ENCODE peak calls at places on chromosomes 16 and 17, in four cellular contexts. R is GM12878, Z is H1, K is K562. X is an unnamed sample.

GRCh38 chr17:28485049-28485448 is 11.6 kb downstream of the SLC13A2 start:
- DNase-seq in R (no peak), Z (no peak), K (no peak), X (no peak)

GRCh38 chr17:68539536-68540469 is 27.6 kb downstream of the PRKAR1A start:
- DNase-seq in R (no peak), Z (no peak), K (peak), X (no peak)

GRCh38 chr16:3698941-3699340 is 18.4 kb downstream of the TRAP1 start:
- DNase-seq in R (no peak), Z (no peak), K (no peak), X (no peak)

GRCh38 chr16:78729687-78730086 is 630.2 kb downstream of the WWOX start:
- DNase-seq in R (peak), Z (no peak), K (no peak), X (no peak)

GRCh38 chr16:79372504-79373184 is 227.9 kb downstream of the MAF start:
- DNase-seq in R (no peak), Z (no peak), K (no peak), X (no peak)

GRCh38 chr16:89965447-89966225 is 17.1 kb downstream of the DEF8 start:
- DNase-seq in R (no peak), Z (no peak), K (no peak), X (no peak)

GRCh38 chr17:79174193-79174765 is 99.7 kb downstream of the ENGASE start:
- DNase-seq in R (no peak), Z (no peak), K (no peak), X (no peak)

GRCh38 chr16:55542459-55543082 is 23.9 kb upstream of the CAPNS2 start:
- DNase-seq in R (no peak), Z (no peak), K (no peak), X (no peak)

GRCh38 chr17:81556175-81556691 is 4.1 kb upstream of the FAAP100 start:
- DNase-seq in R (no peak), Z (no peak), K (peak), X (no peak)

GRCh38 chr16:57479422-57480126 is 6.7 kb downstream of the DOK4 start:
- DNase-seq in R (no peak), Z (peak), K (peak), X (no peak)

GRCh38 chr16:56783332-56783731 is 53.4 kb downstream of the NUP93 start:
- DNase-seq in R (no peak), Z (no peak), K (no peak), X (no peak)

GRCh38 chr16:81436381-81436780 is 8.2 kb upstream of the CMIP start:
- DNase-seq in R (no peak), Z (no peak), K (no peak), X (no peak)

GRCh38 chr16:3655791-3656490 is 1.4 kb downstream of the DNASE1 start:
- DNase-seq in R (no peak), Z (no peak), K (no peak), X (no peak)

GRCh38 chr17:36529121-36529520 is 5.5 kb downstream of the MYO19 start:
- DNase-seq in R (no peak), Z (no peak), K (peak), X (no peak)

GRCh38 chr17:50661795-50662391 is 27.2 kb downstream of the ABCC3 start:
- DNase-seq in R (no peak), Z (no peak), K (peak), X (peak)

GRCh38 chr17:3912827-3913226 is 3.4 kb downstream of the P2RX1 start:
- DNase-seq in R (no peak), Z (no peak), K (no peak), X (no peak)

GRCh38 chr16:28549301-28549899 is 4.3 kb upstream of the SGF29 start:
- DNase-seq in R (no peak), Z (no peak), K (peak), X (peak)

GRCh38 chr16:9469512-9469911 is 378.1 kb downstream of the HAPSTR1 start:
- DNase-seq in R (no peak), Z (no peak), K (no peak), X (no peak)

GRCh38 chr17:63542942-63543821 is 7.1 kb upstream of the DCAF7 start:
- DNase-seq in R (no peak), Z (no peak), K (no peak), X (no peak)

DNA sequence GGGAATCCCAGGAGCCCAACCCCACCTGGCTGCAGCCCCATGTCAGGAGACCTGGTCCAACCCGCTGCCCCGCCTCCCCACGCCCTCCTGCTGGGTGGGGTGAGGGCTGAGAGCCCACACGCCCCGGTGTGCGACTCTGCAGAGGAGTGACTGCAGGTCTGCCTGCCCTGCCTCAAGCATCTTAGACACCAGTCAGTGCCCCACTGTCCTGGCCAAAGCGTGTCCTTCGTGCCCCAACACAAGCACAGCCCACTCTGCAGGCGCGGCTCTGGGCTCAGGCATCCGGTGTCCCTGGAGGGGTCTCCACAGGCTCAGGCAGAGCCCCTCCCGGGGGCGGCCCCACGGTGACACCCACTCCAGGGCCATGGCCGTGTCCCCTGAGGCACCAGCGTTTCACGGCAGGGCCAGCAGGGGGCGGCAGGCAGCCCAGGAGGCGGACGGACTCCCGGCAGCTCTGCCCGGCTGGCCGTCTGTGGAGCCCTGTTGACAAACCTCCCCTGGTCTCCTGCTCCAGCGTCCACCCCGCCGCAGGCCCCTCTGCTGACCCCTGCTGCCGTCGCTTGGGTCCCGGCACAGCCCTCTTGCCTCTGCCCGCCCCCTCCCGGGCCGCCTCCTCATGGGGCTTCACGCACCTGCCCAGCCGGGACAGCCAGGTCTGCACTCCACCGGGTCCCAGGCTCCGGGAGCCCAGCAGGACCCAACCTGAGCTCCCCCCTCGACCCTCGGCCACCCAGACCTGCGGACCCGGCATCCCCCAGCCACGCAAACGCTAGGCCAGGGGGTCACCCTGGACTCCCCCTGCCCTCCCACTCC is 8.6 kb upstream of the UBE2I start:
- DNase-seq in R (no peak), Z (no peak), K (peak), X (no peak)
- TF ChIP-seq EGR1 in R (no peak), Z (no peak), K (peak), X (no peak)

GRCh38 chr17:72465191-72466024 is 344.6 kb downstream of the SOX9 start:
- DNase-seq in R (peak), Z (no peak), K (no peak), X (peak)
- TF ChIP-seq EGR1 in R (no peak), Z (no peak), K (no peak), X (no peak)

GRCh38 chr17:73792994-73793393 is 148.7 kb upstream of the SDK2 start:
- DNase-seq in R (no peak), Z (no peak), K (no peak), X (no peak)

GRCh38 chr17:73787721-73788051 is 143.4 kb upstream of the SDK2 start:
- DNase-seq in R (no peak), Z (no peak), K (no peak), X (no peak)

GRCh38 chr17:73791644-73792043 is 147.4 kb upstream of the SDK2 start:
- DNase-seq in R (no peak), Z (no peak), K (no peak), X (no peak)

GRCh38 chr17:73794336-73794735 is 150.1 kb upstream of the SDK2 start:
- DNase-seq in R (no peak), Z (no peak), K (no peak), X (no peak)

DNA sequence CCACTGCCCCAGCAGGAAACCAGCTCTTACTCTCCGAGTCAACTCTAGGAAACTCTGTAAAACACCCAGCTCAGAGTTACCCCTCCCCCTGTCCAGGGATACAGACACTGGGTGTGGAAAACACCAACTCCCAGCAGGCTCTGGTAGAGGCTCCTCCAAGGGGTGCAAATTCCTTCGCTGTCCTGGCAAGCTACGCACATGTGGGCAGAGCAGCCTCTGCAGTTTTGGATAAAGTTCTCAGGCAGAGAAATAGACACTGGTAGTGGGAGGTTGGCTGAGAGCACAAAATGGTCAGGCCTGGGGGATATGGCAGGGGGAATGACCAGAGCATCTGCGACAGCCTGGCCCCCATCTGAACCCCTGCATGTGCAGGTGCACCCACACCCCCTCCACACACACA is 146.9 kb upstream of the SDK2 start:
- DNase-seq in R (no peak), Z (no peak), K (no peak), X (no peak)
- TF ChIP-seq EGR1 in R (no peak), Z (no peak), K (no peak), X (no peak)

DNA sequence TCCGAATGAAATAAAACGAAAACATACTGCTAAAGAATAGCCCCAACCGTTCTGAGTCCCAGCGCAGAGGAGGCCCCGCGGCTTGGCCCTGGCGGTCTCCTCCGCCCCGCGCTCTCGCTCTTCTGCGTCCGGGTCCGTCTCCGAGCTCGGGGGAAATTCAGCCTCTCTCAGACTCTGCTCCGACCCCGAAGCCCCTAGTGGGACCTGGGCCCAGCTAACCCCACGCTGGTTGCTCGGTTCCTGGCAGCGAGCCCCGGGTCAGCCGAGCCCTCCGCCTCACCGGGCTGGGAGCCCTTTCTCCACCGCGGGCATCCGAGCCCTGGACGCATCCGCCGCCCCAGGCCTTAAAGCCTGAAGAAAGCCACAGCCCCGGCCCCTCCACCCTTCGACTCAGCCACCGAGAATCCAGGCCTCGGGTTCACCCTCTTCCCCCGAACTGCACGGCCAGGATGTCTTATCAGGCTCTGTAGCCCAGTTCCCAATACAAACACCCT is 1.2 kb downstream of the TBX2 start:
- DNase-seq in R (no peak), Z (no peak), K (no peak), X (no peak)
- TF ChIP-seq EGR1 in R (no peak), Z (no peak), K (no peak), X (no peak)

DNA sequence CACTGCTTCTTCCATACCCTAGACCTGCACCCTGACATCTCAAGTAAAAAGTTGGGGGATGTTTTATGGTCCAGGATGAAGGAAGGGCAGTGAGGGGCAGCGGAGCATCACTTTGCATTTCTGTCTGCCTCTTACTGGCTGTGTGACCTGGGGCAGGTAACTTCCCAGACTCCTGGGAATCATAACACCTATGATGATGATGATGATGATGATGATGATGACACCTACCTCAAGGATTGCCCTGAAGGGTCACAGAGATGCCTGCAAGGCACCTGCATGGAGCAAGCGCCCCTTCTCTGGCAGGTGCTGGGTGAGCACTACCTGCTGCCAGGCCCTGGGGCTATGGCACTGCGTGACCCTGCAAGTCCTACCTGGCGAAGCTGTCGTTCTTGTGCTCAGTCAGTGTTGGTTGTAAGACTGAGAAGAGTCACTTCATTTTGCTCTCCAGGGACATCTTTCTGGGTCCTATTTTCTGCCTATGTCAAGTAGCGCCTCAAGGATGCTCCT is 46.2 kb upstream of the STH start:
- DNase-seq in R (no peak), Z (no peak), K (no peak), X (no peak)
- TF ChIP-seq EGR1 in R (no peak), Z (no peak), K (no peak), X (no peak)

GRCh38 chr16:77285676-77286075 is 86.5 kb downstream of the SYCE1L start:
- DNase-seq in R (no peak), Z (no peak), K (no peak), X (no peak)

GRCh38 chr16:77289331-77289809 is 90.2 kb downstream of the SYCE1L start:
- DNase-seq in R (no peak), Z (no peak), K (no peak), X (no peak)

GRCh38 chr16:77290451-77291110 is 91.4 kb downstream of the SYCE1L start:
- DNase-seq in R (no peak), Z (no peak), K (no peak), X (no peak)

GRCh38 chr16:77282345-77282744 is 83.1 kb downstream of the SYCE1L start:
- DNase-seq in R (no peak), Z (no peak), K (no peak), X (no peak)

GRCh38 chr16:77288222-77288621 is 89.0 kb downstream of the SYCE1L start:
- DNase-seq in R (no peak), Z (no peak), K (no peak), X (no peak)
- TF ChIP-seq EGR1 in R (no peak), Z (no peak), K (no peak), X (no peak)

DNA sequence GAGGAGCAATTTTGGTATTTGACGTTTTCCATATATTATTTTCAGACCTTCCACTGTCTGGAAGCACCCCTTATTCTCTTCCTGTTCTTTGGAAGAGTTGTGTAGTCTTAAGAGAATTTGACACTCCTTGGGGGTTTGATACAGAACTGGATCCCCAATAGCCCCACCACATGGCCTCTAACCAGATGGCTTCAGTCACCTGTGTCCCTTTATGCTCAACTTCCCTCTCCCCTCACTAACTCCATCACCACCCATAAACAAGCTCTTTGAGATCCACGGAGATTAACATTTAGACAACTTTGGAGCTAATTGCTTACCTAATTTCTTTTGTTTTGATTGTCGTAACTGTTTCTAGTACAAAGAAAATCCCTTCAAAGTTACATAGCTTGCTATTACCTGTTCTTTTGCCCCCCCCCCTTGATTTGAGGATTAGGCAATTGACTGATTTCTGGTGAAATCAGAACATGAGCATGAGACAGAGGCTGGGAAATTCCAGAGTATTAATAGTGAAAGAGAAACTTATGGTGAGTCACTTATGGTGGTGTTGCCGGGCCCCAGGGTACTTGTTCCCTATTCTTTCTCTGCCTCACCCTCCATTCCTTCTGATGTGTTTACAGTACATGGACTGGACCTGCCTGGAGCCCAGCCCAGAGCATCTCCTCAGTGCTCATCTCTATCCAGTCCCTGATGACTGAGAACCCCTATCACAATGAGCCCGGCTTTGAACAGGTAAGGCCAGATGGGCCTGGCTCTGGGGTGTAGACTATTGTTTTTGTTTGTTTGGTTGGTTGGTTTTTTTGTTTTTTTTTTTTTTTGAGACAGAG is 7.5 kb downstream of the UBE2Z start:
- DNase-seq in R (peak), Z (no peak), K (no peak), X (no peak)
- TF ChIP-seq EGR1 in R (no peak), Z (no peak), K (no peak), X (no peak)

DNA sequence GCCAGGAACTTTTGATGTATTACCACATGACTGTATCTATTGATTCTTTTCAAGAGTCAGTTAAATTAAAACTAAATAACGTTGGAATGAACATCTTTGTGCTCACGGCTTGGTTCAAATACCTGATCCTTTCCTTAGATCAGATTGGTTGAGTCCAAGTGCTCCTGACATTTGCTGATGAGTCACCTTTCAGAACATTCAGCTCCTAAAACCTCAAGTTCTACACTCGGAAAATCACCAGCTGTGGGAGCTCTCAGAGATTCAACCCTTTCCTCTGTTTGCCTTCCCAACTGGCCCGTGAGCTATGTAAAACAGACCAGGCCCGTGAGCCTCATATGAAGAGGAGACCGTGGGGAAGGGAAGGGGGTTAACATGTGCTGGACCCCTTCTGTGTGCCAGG is 68.1 kb downstream of the RTN4RL1 start:
- DNase-seq in R (no peak), Z (no peak), K (no peak), X (no peak)
- TF ChIP-seq EGR1 in R (no peak), Z (no peak), K (no peak), X (no peak)

DNA sequence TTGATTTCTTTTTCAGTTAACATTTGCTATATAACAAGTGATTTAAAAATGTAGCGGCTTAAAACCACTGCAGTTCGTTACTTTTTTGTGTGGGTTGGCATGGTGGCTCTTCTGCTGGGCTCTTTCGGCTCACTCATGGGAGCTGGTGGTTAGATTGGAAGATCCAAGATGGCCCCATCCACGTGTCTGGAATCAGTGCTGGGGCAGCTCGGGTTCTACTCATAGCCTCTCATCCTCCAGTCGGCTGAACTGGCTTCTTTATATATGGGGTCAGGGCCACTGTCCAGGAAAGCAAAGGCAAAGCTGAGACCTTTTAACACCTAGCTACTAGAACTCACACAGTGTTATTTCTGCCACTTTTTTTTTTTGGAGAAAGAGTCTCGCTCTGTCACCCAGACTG is 73.8 kb downstream of the SNX29 start:
- DNase-seq in R (no peak), Z (no peak), K (no peak), X (no peak)
- TF ChIP-seq EGR1 in R (no peak), Z (no peak), K (no peak), X (no peak)